ENCODE peak calls at places on chromosomes 1 and 21, in four cellular contexts. One of them, this sample, is unnamed.
A peak's percentile ranks its signal among the peaks of the same experiment; 100 is the strongest.

GRCh38 chr1:180167721-180168467 is 13.2 kb downstream of the QSOX1 start:
- ATAC-seq in K562: peak; percentile 60
- ATAC-seq in GM12878: no peak
- ATAC-seq in upper lobe of left lung: peak; percentile 76
- ATAC-seq in this sample: no peak

GRCh38 chr1:7549693-7550161 is 221.4 kb upstream of the VAMP3 start:
- ATAC-seq in GM12878: peak; percentile 53
- ATAC-seq in upper lobe of left lung: no peak
- ATAC-seq in K562: no peak
- ATAC-seq in this sample: no peak

GRCh38 chr1:8120693-8121260 is 94.7 kb upstream of the ERRFI1 start:
- ATAC-seq in upper lobe of left lung: no peak
- ATAC-seq in K562: no peak
- ATAC-seq in GM12878: peak; percentile 60
- ATAC-seq in this sample: peak; percentile 22

GRCh38 chr1:58883037-58883887 is 99.4 kb upstream of the JUN start:
- ATAC-seq in upper lobe of left lung: peak; percentile 89
- ATAC-seq in GM12878: no peak
- ATAC-seq in K562: peak; percentile 63
- ATAC-seq in this sample: peak; percentile 64

GRCh38 chr1:26373281-26373680 is 731 bp upstream of the ZNF683 start:
- ATAC-seq in GM12878: peak; percentile 53
- ATAC-seq in upper lobe of left lung: no peak
- ATAC-seq in K562: no peak
- ATAC-seq in this sample: no peak

GRCh38 chr1:77757616-77758015 is 2.0 kb downstream of the USP33 start:
- ATAC-seq in upper lobe of left lung: no peak
- ATAC-seq in GM12878: no peak
- ATAC-seq in K562: no peak
- ATAC-seq in this sample: peak; percentile 49

GRCh38 chr1:62384276-62385005 is 52.4 kb upstream of the USP1 start:
- ATAC-seq in GM12878: no peak
- ATAC-seq in upper lobe of left lung: peak; percentile 92
- ATAC-seq in K562: no peak
- ATAC-seq in this sample: peak; percentile 70

GRCh38 chr1:54481201-54481884 is 66.7 kb upstream of the ACOT11 start:
- ATAC-seq in upper lobe of left lung: peak; percentile 43
- ATAC-seq in GM12878: no peak
- ATAC-seq in K562: peak; percentile 43
- ATAC-seq in this sample: no peak

GRCh38 chr1:117895482-117896114 is 33.8 kb downstream of the GDAP2 start:
- ATAC-seq in GM12878: peak; percentile 98
- ATAC-seq in upper lobe of left lung: peak; percentile 78
- ATAC-seq in K562: peak; percentile 79
- ATAC-seq in this sample: no peak

GRCh38 chr21:44293551-44294231 is 6.2 kb upstream of the PFKL start:
- ATAC-seq in GM12878: no peak
- ATAC-seq in upper lobe of left lung: no peak
- ATAC-seq in K562: no peak
- ATAC-seq in this sample: no peak

DNA sequence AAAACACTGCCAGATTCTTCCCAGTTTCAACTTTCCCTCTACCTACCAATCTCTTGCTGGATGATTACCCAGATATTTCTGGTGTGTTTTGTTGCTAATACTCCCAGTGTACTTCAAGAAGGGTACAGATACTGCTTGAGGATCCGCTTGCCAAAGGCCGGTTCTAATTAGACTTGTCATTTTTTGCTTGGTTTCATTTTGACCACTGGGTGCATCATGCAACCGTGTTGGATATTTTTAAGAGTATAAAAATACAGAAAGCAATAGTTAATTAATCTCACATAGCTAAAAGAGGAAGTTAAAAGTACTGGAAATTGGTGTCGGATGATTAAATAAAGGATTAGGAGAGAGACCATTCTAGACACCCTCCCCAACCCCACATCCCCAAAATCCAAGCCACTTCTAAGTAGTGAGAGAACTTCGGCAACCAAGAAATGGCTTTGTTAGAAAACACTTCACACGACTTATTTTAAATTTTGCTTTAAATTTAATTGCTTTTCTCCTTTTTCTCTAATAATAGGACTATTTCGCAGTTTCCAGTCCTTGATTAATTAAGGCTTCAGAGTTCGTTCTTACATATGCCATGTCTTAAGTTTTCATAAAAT is 2.5 kb upstream of the CDKN2C start:
- ATAC-seq in K562: peak; percentile 6
- ATAC-seq in GM12878: no peak
- ATAC-seq in upper lobe of left lung: no peak
- ATAC-seq in this sample: no peak
- TF ChIP-seq CTCF in K562: no peak
- TF ChIP-seq CTCF in GM12878: no peak
- TF ChIP-seq CTCF in upper lobe of left lung: no peak
- TF ChIP-seq CTCF in this sample: no peak

GRCh38 chr1:156138366-156138969 is 14.9 kb upstream of the SEMA4A start:
- ATAC-seq in upper lobe of left lung: peak; percentile 0
- ATAC-seq in GM12878: no peak
- ATAC-seq in K562: no peak
- ATAC-seq in this sample: no peak

GRCh38 chr1:156144747-156145146 is 8.6 kb upstream of the SEMA4A start:
- ATAC-seq in GM12878: no peak
- ATAC-seq in upper lobe of left lung: no peak
- ATAC-seq in K562: no peak
- ATAC-seq in this sample: no peak

GRCh38 chr1:156136970-156137483 is 16.4 kb upstream of the SEMA4A start:
- ATAC-seq in upper lobe of left lung: no peak
- ATAC-seq in K562: no peak
- ATAC-seq in GM12878: no peak
- ATAC-seq in this sample: no peak

GRCh38 chr1:156143765-156144489 is 9.5 kb upstream of the SEMA4A start:
- ATAC-seq in K562: no peak
- ATAC-seq in GM12878: no peak
- ATAC-seq in upper lobe of left lung: no peak
- ATAC-seq in this sample: no peak

GRCh38 chr1:156140879-156141707 is 12.3 kb upstream of the SEMA4A start:
- ATAC-seq in upper lobe of left lung: peak; percentile 3
- ATAC-seq in K562: peak; percentile 70
- ATAC-seq in GM12878: peak; percentile 37
- ATAC-seq in this sample: peak; percentile 60
- TF ChIP-seq POLR2A in upper lobe of left lung: no peak
- TF ChIP-seq POLR2A in K562: no peak
- TF ChIP-seq POLR2A in GM12878: peak; percentile 49
- TF ChIP-seq POLR2A in this sample: no peak

GRCh38 chr1:5933050-5933449 is 59.2 kb downstream of the NPHP4 start:
- ATAC-seq in upper lobe of left lung: no peak
- ATAC-seq in GM12878: no peak
- ATAC-seq in K562: no peak
- ATAC-seq in this sample: no peak

GRCh38 chr1:5926686-5927435 is 65.4 kb downstream of the NPHP4 start:
- ATAC-seq in upper lobe of left lung: no peak
- ATAC-seq in K562: peak; percentile 36
- ATAC-seq in GM12878: no peak
- ATAC-seq in this sample: no peak

GRCh38 chr1:5927506-5928370 is 64.5 kb downstream of the NPHP4 start:
- ATAC-seq in GM12878: no peak
- ATAC-seq in upper lobe of left lung: no peak
- ATAC-seq in K562: no peak
- ATAC-seq in this sample: no peak

GRCh38 chr1:5933676-5934057 is 58.6 kb downstream of the NPHP4 start:
- ATAC-seq in upper lobe of left lung: no peak
- ATAC-seq in K562: no peak
- ATAC-seq in GM12878: no peak
- ATAC-seq in this sample: no peak

GRCh38 chr1:5928714-5929400 is 63.4 kb downstream of the NPHP4 start:
- ATAC-seq in K562: no peak
- ATAC-seq in GM12878: no peak
- ATAC-seq in upper lobe of left lung: no peak
- ATAC-seq in this sample: no peak
- TF ChIP-seq POLR2AphosphoS5 in K562: no peak
- TF ChIP-seq POLR2AphosphoS5 in GM12878: no peak
- TF ChIP-seq POLR2AphosphoS5 in upper lobe of left lung: no peak
- TF ChIP-seq POLR2AphosphoS5 in this sample: no peak

GRCh38 chr21:42384184-42384583 is 11.7 kb downstream of the TMPRSS3 start:
- ATAC-seq in GM12878: no peak
- ATAC-seq in upper lobe of left lung: no peak
- ATAC-seq in K562: peak; percentile 23
- ATAC-seq in this sample: no peak
- TF ChIP-seq CTCF in GM12878: no peak
- TF ChIP-seq CTCF in upper lobe of left lung: no peak
- TF ChIP-seq CTCF in K562: no peak
- TF ChIP-seq CTCF in this sample: no peak

GRCh38 chr1:234602334-234603220 is 7.4 kb downstream of the IRF2BP2 start:
- ATAC-seq in upper lobe of left lung: peak; percentile 59
- ATAC-seq in GM12878: peak; percentile 18
- ATAC-seq in K562: peak; percentile 63
- ATAC-seq in this sample: peak; percentile 44

GRCh38 chr1:234604393-234604725 is 5.6 kb downstream of the IRF2BP2 start:
- ATAC-seq in upper lobe of left lung: no peak
- ATAC-seq in K562: no peak
- ATAC-seq in GM12878: no peak
- ATAC-seq in this sample: no peak

GRCh38 chr1:234604726-234605492 is 5.1 kb downstream of the IRF2BP2 start:
- ATAC-seq in upper lobe of left lung: no peak
- ATAC-seq in K562: peak; percentile 1
- ATAC-seq in GM12878: no peak
- ATAC-seq in this sample: no peak

GRCh38 chr1:234605493-234605982 is 4.4 kb downstream of the IRF2BP2 start:
- ATAC-seq in upper lobe of left lung: no peak
- ATAC-seq in GM12878: no peak
- ATAC-seq in K562: no peak
- ATAC-seq in this sample: no peak

GRCh38 chr1:234603221-234604204 is 6.5 kb downstream of the IRF2BP2 start:
- ATAC-seq in K562: peak; percentile 0
- ATAC-seq in upper lobe of left lung: no peak
- ATAC-seq in GM12878: no peak
- ATAC-seq in this sample: no peak
- TF ChIP-seq POLR2A in K562: no peak
- TF ChIP-seq POLR2A in upper lobe of left lung: no peak
- TF ChIP-seq POLR2A in GM12878: no peak
- TF ChIP-seq POLR2A in this sample: no peak

GRCh38 chr1:36306210-36306901 is at the start of gene SH3D21:
- ATAC-seq in K562: peak; percentile 37
- ATAC-seq in GM12878: peak; percentile 59
- ATAC-seq in upper lobe of left lung: peak; percentile 73
- ATAC-seq in this sample: peak; percentile 49
- TF ChIP-seq POLR2AphosphoS5 in K562: no peak
- TF ChIP-seq POLR2AphosphoS5 in GM12878: no peak
- TF ChIP-seq POLR2AphosphoS5 in upper lobe of left lung: peak; percentile 17
- TF ChIP-seq POLR2AphosphoS5 in this sample: no peak

GRCh38 chr21:38989745-38990423 is 184.2 kb downstream of the ETS2 start:
- ATAC-seq in GM12878: no peak
- ATAC-seq in K562: no peak
- ATAC-seq in upper lobe of left lung: no peak
- ATAC-seq in this sample: no peak
- TF ChIP-seq CTCF in GM12878: no peak
- TF ChIP-seq CTCF in K562: no peak
- TF ChIP-seq CTCF in upper lobe of left lung: no peak
- TF ChIP-seq CTCF in this sample: no peak

DNA sequence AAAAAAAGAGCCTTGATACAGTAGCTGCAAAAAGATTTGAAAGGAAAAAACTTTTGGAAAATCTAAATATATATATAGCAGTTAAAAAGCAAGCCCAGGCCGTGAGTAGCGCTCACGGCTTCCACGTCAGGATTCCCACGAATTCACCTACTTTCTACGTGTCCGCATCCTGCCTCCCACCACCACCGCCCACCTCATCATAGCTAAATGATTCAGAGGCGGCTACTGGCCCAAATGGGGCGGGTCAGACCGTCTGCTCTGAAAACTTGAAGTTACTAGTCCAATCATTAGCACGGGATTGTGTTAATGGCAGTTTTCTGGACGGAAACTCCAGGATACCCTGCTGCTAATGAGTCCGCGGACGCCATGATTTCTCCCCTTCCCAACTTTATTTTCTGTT is 1.3 kb upstream of the CCSAP start:
- ATAC-seq in GM12878: no peak
- ATAC-seq in upper lobe of left lung: no peak
- ATAC-seq in K562: no peak
- ATAC-seq in this sample: no peak
- TF ChIP-seq POLR2A in GM12878: no peak
- TF ChIP-seq POLR2A in upper lobe of left lung: no peak
- TF ChIP-seq POLR2A in K562: no peak
- TF ChIP-seq POLR2A in this sample: no peak